ENCODE peak calls at places on chromosomes 4 and X, in eight cellular contexts. W, D, O, S, X, F, K and R are unnamed samples.
A peak's percentile ranks its signal among the peaks of the same experiment; 100 is the strongest.

GRCh38 chrX:8879750-8880149 is 78.6 kb upstream of the FAM9A start:
- DNase-seq in K (no peak), D (peak; percentile 48), O (peak; percentile 26), X (peak; percentile 5), W (no peak), F (peak; percentile 8), S (no peak), R (no peak)

GRCh38 chr4:176735300-176735699 is 57.4 kb downstream of the VEGFC start:
- DNase-seq in X (no peak), K (no peak), W (no peak), F (no peak), S (no peak), O (peak; percentile 78), D (no peak), R (no peak)

GRCh38 chr4:77203380-77204197 is 46.6 kb downstream of the CCNG2 start:
- DNase-seq in O (peak; percentile 85), F (peak; percentile 47), S (peak; percentile 75), X (peak; percentile 75), D (peak; percentile 77), K (peak; percentile 18), W (peak; percentile 51), R (no peak)

GRCh38 chr4:105102026-105102425 is 44.6 kb upstream of the TET2 start:
- DNase-seq in S (no peak), O (no peak), X (no peak), F (no peak), W (no peak), D (no peak), K (no peak), R (no peak)

GRCh38 chrX:32525234-32525633 is 686.1 kb downstream of the DMD start:
- DNase-seq in S (no peak), W (no peak), K (no peak), X (no peak), O (no peak), D (no peak), F (no peak), R (no peak)

GRCh38 chr4:17811078-17811603 is 362 bp downstream of the NCAPG start:
- DNase-seq in D (no peak), K (no peak), X (no peak), S (no peak), W (no peak), F (no peak), O (peak; percentile 23), R (no peak)

GRCh38 chr4:29311231-29311630 is 1408.9 kb upstream of the PCDH7 start:
- DNase-seq in K (no peak), S (no peak), O (peak; percentile 44), D (no peak), W (no peak), F (no peak), X (no peak), R (no peak)

GRCh38 chrX:72358313-72358712 is 52.6 kb upstream of the CITED1 start:
- DNase-seq in D (no peak), F (no peak), K (no peak), O (peak; percentile 57), X (no peak), S (no peak), W (no peak), R (no peak)

GRCh38 chrX:42219231-42219630 is 295.9 kb upstream of the CASK start:
- DNase-seq in S (no peak), X (no peak), O (no peak), W (no peak), D (no peak), K (no peak), F (no peak), R (no peak)

GRCh38 chr4:103008875-103009729 is 10.4 kb downstream of the SLC9B1 start:
- DNase-seq in O (peak; percentile 83), W (no peak), S (peak; percentile 68), K (peak; percentile 20), D (no peak), F (no peak), X (no peak), R (no peak)

GRCh38 chrX:37425370-37425769 is 76.2 kb downstream of the PRRG1 start:
- DNase-seq in X (no peak), D (no peak), F (no peak), W (no peak), O (no peak), K (no peak), S (no peak), R (no peak)

GRCh38 chr4:110493521-110493920 is 17.6 kb downstream of the ENPEP start:
- DNase-seq in O (no peak), K (no peak), F (no peak), S (no peak), W (no peak), D (no peak), X (no peak), R (no peak)

GRCh38 chr4:37803348-37803973 is 23.0 kb upstream of the PGM2 start:
- DNase-seq in D (no peak), S (no peak), K (peak; percentile 20), O (peak; percentile 72), F (no peak), W (no peak), X (no peak), R (no peak)

GRCh38 chr4:121950680-121951569 is 935 bp downstream of the TRPC3 start:
- DNase-seq in F (no peak), S (no peak), D (peak; percentile 56), W (no peak), K (no peak), X (peak; percentile 5), O (no peak), R (peak; percentile 42)

GRCh38 chr4:176988226-176988625 is 195.5 kb upstream of the VEGFC start:
- DNase-seq in S (peak; percentile 61), W (peak; percentile 77), D (no peak), F (no peak), O (peak; percentile 98), K (peak; percentile 74), X (no peak), R (no peak)

GRCh38 chr4:10161840-10162239 is 45.2 kb upstream of the WDR1 start:
- DNase-seq in X (no peak), F (no peak), S (no peak), K (no peak), D (no peak), W (no peak), O (no peak), R (no peak)

GRCh38 chrX:38124000-38124399 is 96.7 kb downstream of the SRPX start:
- DNase-seq in F (no peak), K (no peak), D (no peak), O (no peak), S (no peak), X (no peak), W (no peak), R (no peak)

DNA sequence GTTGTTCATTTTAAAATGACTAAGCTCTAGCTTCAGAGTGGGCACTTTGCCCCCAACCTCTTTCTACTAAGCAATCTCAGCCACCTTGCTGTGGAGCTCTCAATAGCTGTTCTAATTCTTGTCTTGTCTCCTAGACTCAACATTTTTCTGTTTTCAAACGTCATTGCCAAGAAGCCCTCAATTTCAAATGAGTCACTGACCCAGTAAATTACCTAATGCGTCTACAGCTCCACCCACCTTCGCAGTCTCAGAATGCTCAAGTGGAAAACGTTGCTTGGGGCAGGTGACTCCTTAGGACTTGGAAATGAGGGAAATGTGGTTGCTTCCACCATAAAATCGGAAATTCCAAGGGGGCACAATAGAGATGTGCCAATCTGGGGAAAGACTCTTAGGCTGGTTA is 59.0 kb downstream of the ING2 start:
- DNase-seq in O (peak; percentile 76), S (no peak), D (no peak), X (no peak), W (peak; percentile 56), K (no peak), F (no peak), R (no peak)
- TF ChIP-seq CTCF in O (no peak), S (no peak), D (no peak), X (no peak), W (no peak), K (no peak), F (no peak), R (no peak)

DNA sequence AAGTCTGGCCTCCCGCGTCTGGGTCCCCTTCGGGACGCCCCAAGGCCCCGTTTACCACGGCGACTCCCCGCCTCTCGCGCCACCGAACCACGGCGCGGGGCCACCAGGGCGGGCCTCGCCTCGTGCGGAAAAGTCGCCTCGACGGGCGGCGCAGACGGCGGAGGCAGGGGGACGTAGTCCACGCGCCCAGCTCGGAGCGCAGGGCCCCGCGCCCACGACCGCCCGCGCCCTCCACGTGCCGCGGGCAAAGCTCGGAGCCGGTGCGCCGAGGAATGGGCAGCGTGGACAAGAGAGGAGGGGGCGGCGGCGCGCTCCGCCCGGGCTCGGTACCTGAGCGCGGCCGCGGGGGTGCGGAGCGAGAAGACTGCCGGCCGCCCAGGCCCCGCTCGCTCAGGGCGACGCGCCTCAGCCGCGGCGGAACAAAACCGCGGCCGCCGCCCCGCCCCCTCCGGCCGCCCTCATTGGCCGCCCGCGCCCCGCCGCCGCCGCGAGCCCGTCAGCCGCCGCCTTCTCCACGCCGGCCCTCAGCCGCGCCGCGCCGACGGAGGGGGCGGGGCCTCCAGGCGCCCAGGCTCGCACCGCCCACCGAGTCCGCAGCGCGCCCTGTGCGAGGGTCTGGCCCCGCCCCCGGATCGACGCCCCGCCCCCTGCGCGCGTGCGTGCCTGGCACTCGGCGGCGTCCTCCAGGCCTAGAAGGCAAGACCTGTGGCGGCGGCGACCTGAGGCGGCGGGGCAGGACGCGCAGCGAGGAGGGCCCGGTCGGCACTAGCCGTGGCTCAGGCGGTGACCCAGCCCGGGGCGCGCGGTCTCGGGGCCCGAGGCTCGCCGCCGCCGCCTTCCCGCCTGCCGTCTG is at the start of gene FAM53A:
- DNase-seq in W (no peak), K (no peak), D (peak; percentile 93), F (peak; percentile 88), O (peak; percentile 74), X (peak; percentile 93), S (peak; percentile 57), R (peak; percentile 94)
- TF ChIP-seq CTCF in W (no peak), K (no peak), D (no peak), F (no peak), O (no peak), X (no peak), S (no peak), R (peak; percentile 11)

GRCh38 chr4:2443061-2443730 is 24.4 kb downstream of the CFAP99 start:
- DNase-seq in D (no peak), W (no peak), O (no peak), F (no peak), X (no peak), K (no peak), S (no peak), R (no peak)

GRCh38 chr4:2442175-2442993 is 23.6 kb downstream of the CFAP99 start:
- DNase-seq in D (no peak), W (no peak), X (no peak), O (no peak), K (no peak), S (no peak), F (no peak), R (no peak)

GRCh38 chr4:2438822-2439718 is 20.3 kb downstream of the CFAP99 start:
- DNase-seq in S (no peak), K (no peak), W (no peak), F (no peak), D (no peak), X (no peak), O (no peak), R (no peak)

GRCh38 chr4:2443986-2444740 is 24.7 kb upstream of the RNF4 start:
- DNase-seq in K (no peak), O (no peak), S (no peak), F (no peak), W (no peak), D (no peak), X (no peak), R (no peak)

GRCh38 chr4:2441393-2442174 is 22.8 kb downstream of the CFAP99 start:
- DNase-seq in S (peak; percentile 85), O (peak; percentile 66), K (no peak), F (peak; percentile 60), W (no peak), D (peak; percentile 95), X (peak; percentile 57), R (no peak)
- TF ChIP-seq CTCF in S (peak; percentile 99), O (peak; percentile 82), K (peak; percentile 80), F (peak; percentile 69), W (peak; percentile 83), D (peak; percentile 94), X (peak; percentile 63), R (peak; percentile 60)

GRCh38 chr4:150972592-150972991 is 42.5 kb downstream of the LRBA start:
- DNase-seq in F (no peak), S (no peak), W (no peak), O (no peak), D (no peak), X (no peak), K (no peak), R (no peak)
- TF ChIP-seq CTCF in F (no peak), S (no peak), W (no peak), O (no peak), D (no peak), X (no peak), K (no peak), R (no peak)